ENCODE peak calls at places on chromosomes 11 and 22, in nine cellular contexts. S is neural progenitor cell; H is tibial nerve; W is CD4-positive, CD25-positive, alpha-beta regulatory T cell; F is Panc1; T is fibroblast of pulmonary artery; P is astrocyte of the spinal cord; Y is GM12865; O is spleen. N is an unnamed sample.

GRCh38 chr11:72789493-72790131 is 4.2 kb downstream of the STARD10 start:
- DNase-seq in H (no peak), O (no peak), T (peak; percentile 40), S (peak; percentile 0), P (no peak), F (no peak), W (no peak), Y (no peak), N (no peak)

GRCh38 chr11:129861702-129862107 is 33.7 kb downstream of the NFRKB start:
- DNase-seq in H (no peak), T (peak; percentile 94), Y (no peak), P (peak; percentile 88), F (peak; percentile 83), W (no peak), O (no peak), S (peak; percentile 62), N (peak; percentile 90)

GRCh38 chr11:88102595-88102929 is 72.7 kb downstream of the RAB38 start:
- DNase-seq in S (no peak), Y (no peak), O (no peak), T (peak; percentile 42), H (no peak), W (no peak), P (no peak), F (no peak), N (no peak)

GRCh38 chr22:45671783-45672563 is at the start of gene ATXN10:
- DNase-seq in O (peak; percentile 91), H (no peak), W (peak; percentile 82), T (peak; percentile 69), F (no peak), P (peak; percentile 76), S (peak; percentile 95), Y (peak; percentile 78), N (peak; percentile 88)

GRCh38 chr11:102240502-102240901 is 76.8 kb upstream of the BIRC3 start:
- DNase-seq in W (no peak), S (no peak), H (no peak), P (peak; percentile 80), F (no peak), O (no peak), Y (peak; percentile 24), T (peak; percentile 39), N (no peak)

GRCh38 chr22:47198801-47199251 is 436.4 kb downstream of the TBC1D22A start:
- DNase-seq in O (peak; percentile 68), F (no peak), W (no peak), P (no peak), S (no peak), T (no peak), H (peak; percentile 2), Y (no peak), N (no peak)

GRCh38 chr11:134236834-134237556 is 12.5 kb downstream of the VPS26B start:
- DNase-seq in T (no peak), F (no peak), P (no peak), W (no peak), S (no peak), H (no peak), Y (no peak), O (no peak), N (no peak)

GRCh38 chr22:36439481-36440271 is 41.8 kb downstream of the TXN2 start:
- DNase-seq in S (no peak), T (peak; percentile 92), F (no peak), W (no peak), Y (no peak), H (no peak), P (peak; percentile 95), O (no peak), N (peak; percentile 92)

GRCh38 chr11:46361283-46362145 is 14.3 kb downstream of the DGKZ start:
- DNase-seq in H (no peak), P (peak; percentile 50), F (no peak), W (peak; percentile 82), Y (peak; percentile 88), O (peak; percentile 93), S (no peak), T (peak; percentile 67), N (no peak)

GRCh38 chr22:37138879-37139561 is 10.7 kb downstream of the IL2RB start:
- DNase-seq in H (no peak), P (no peak), T (no peak), O (no peak), W (no peak), Y (no peak), F (no peak), S (no peak), N (no peak)

GRCh38 chr11:113179181-113179701 is 135.1 kb upstream of the TTC12 start:
- DNase-seq in H (no peak), P (no peak), Y (no peak), S (peak; percentile 80), F (no peak), O (no peak), W (no peak), T (no peak), N (no peak)

GRCh38 chr11:98056945-98057344 is 963.8 kb upstream of the CNTN5 start:
- DNase-seq in P (no peak), W (no peak), O (no peak), H (no peak), T (no peak), S (no peak), Y (no peak), F (no peak), N (no peak)

GRCh38 chr11:125313271-125314222 is 149.0 kb downstream of the PKNOX2 start:
- DNase-seq in T (peak; percentile 23), F (no peak), S (no peak), H (no peak), W (no peak), O (no peak), Y (no peak), P (peak; percentile 38), N (no peak)

GRCh38 chr11:122097419-122098001 is 18.5 kb downstream of the BLID start:
- DNase-seq in T (peak; percentile 71), F (no peak), P (peak; percentile 75), H (no peak), S (peak; percentile 16), O (no peak), W (no peak), Y (no peak), N (no peak)

GRCh38 chr11:32438346-32438882 is 3.1 kb upstream of the WT1 start:
- DNase-seq in S (peak; percentile 45), Y (no peak), P (no peak), T (no peak), H (no peak), O (no peak), W (no peak), F (no peak), N (no peak)

GRCh38 chr11:32435511-32435946 is at the start of gene WT1:
- DNase-seq in F (no peak), Y (no peak), H (no peak), W (no peak), O (peak; percentile 78), S (peak; percentile 87), P (no peak), T (peak; percentile 86), N (no peak)

GRCh38 chr11:32435947-32436750 is 810 bp upstream of the WT1 start:
- DNase-seq in T (peak; percentile 76), S (peak; percentile 47), F (no peak), Y (no peak), W (no peak), O (peak; percentile 70), P (no peak), H (no peak), N (no peak)

GRCh38 chr11:32437406-32438345 is 2.3 kb upstream of the WT1 start:
- DNase-seq in P (no peak), O (peak; percentile 66), F (no peak), W (no peak), Y (no peak), S (peak; percentile 70), H (no peak), T (no peak), N (no peak)

DNA sequence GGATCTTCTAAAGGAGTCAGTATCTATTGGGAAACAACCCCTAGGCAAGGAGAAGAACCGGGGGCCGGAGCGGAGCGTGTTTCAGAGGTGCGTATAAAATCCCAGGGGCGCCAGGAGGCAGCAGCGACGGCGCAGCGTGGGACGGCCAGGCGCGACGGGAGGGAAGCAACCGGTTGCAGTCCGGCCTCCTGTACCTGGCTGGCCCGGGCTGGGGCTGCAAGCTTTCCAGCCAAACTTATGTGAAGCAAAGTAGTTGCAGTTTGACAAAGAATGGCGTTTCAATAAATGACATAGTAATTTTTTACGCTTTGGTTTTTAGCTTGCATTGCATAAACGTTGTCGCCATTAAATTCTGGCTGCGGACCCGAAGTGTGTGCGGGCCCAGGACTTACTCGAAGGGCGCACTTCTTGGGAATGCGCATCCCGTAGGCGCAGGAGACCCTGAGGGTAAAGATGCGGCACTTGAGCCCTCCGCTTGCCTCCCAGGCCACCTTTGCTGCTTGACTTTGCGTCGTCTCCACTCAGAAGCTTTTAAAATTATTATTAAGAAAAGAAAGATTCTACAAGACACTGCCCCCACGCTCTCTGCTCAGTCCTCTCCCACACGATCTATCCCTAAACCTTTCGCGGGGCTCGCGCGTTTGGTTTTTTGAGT is 1.5 kb upstream of the WT1 start:
- DNase-seq in Y (no peak), H (no peak), W (no peak), S (peak; percentile 52), P (no peak), T (no peak), F (no peak), O (no peak), N (no peak)
- H3K4me3 ChIP-seq in Y (no peak overlapping the region), H (no peak overlapping the region), W (no peak overlapping the region), S (no peak overlapping the region), P (no peak overlapping the region), T (peak overlapping the region; percentile 72), F (peak overlapping the region; percentile 50), O (no peak overlapping the region), N (no peak overlapping the region)

GRCh38 chr22:21032037-21032842 is at the start of gene SLC7A4:
- DNase-seq in O (peak; percentile 70), T (no peak), S (peak; percentile 59), P (no peak), W (no peak), F (no peak), H (no peak), Y (no peak), N (no peak)
- H3K4me3 ChIP-seq in O (no peak within 1 kb of the TSS), T (no peak within 1 kb of the TSS), S (peak within 1 kb of the TSS; percentile 54), P (no peak within 1 kb of the TSS), W (no peak within 1 kb of the TSS), F (no peak within 1 kb of the TSS), H (peak within 1 kb of the TSS; percentile 37), Y (no peak within 1 kb of the TSS), N (no peak within 1 kb of the TSS)

GRCh38 chr11:64240467-64241174 is at the start of gene FKBP2:
- DNase-seq in F (peak; percentile 78), S (peak; percentile 99), P (peak; percentile 98), T (peak; percentile 97), H (peak; percentile 96), O (peak; percentile 100), W (peak; percentile 98), Y (peak; percentile 99), N (peak; percentile 99)
- H3K4me3 ChIP-seq in F (peak within 1 kb of the TSS; percentile 59), S (peak within 1 kb of the TSS; percentile 84), P (peak within 1 kb of the TSS; percentile 83), T (peak within 1 kb of the TSS; percentile 84), H (peak within 1 kb of the TSS; percentile 91), O (peak within 1 kb of the TSS; percentile 77), W (peak within 1 kb of the TSS; percentile 59), Y (peak within 1 kb of the TSS; percentile 89), N (peak within 1 kb of the TSS; percentile 74)

DNA sequence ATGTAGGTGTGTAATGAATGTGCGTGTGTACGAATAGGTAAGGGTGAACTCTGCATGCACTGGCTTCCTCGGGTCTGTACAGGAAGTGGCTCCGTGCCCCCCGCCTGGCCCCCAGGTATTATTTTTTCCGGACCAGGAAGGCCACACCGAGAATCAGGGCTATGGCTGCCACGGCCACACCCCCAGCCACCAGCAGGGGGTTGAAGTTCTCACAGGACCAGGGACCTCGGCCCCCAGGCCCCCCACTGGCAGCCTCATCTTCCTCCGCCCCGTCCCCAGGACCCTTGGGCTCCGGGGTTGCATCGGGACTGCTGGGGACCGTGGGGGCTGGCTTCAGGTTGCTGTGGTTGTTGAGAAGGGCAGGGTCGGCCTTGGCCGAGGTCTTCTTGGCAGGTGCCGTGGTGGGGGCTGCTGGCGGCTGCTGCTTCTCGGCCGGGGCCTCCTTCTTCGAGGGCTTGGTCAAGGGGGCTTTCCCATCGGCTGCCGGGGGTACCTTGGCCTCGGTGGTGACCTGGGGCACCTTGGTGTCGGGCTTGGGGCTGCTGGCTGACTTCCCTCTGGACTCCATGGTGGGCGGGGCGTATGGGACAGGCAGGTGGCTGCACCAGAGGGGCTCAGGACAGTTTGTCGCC is 1.8 kb downstream of the CEND1 start:
- DNase-seq in H (no peak), S (no peak), W (no peak), F (no peak), P (no peak), T (no peak), O (no peak), Y (no peak), N (no peak)
- H3K4me3 ChIP-seq in H (no peak overlapping the region), S (no peak overlapping the region), W (no peak overlapping the region), F (no peak overlapping the region), P (no peak overlapping the region), T (no peak overlapping the region), O (no peak overlapping the region), Y (no peak overlapping the region), N (no peak overlapping the region)